ENCODE peak calls at places on chromosomes 5 and 9, in eight cellular contexts. G is AG10803; H is fibroblast of pulmonary artery; R is CD8-positive, alpha-beta T cell; O is epithelial cell of proximal tubule; S is upper lobe of left lung; V is foreskin fibroblast; L is mesenchymal stem cell. X is an unnamed sample.

GRCh38 chr5:73139485-73139884 is 19.1 kb downstream of the TMEM171 start:
- DNase-seq in H (no peak), O (no peak), L (no peak), R (no peak), V (no peak), S (no peak), G (no peak), X (no peak)

GRCh38 chr5:181052928-181053759 is 13.1 kb downstream of the BTNL9 start:
- DNase-seq in V (peak), H (no peak), G (no peak), R (no peak), S (no peak), L (no peak), O (no peak), X (no peak)

GRCh38 chr5:156232251-156232869 is 94.6 kb upstream of the SGCD start:
- DNase-seq in R (no peak), H (no peak), G (no peak), L (no peak), O (no peak), V (no peak), S (no peak), X (no peak)

GRCh38 chr5:77893225-77893860 is 117.2 kb upstream of the TBCA start:
- DNase-seq in L (peak), G (peak), S (no peak), H (peak), R (no peak), O (peak), V (peak), X (peak)

GRCh38 chr5:135457424-135458071 is 5.4 kb upstream of the TIFAB start:
- DNase-seq in V (peak), S (peak), L (peak), O (no peak), H (peak), G (peak), R (peak), X (peak)

GRCh38 chr5:112691758-112692157 is 45.9 kb upstream of the APC start:
- DNase-seq in S (no peak), H (peak), G (no peak), O (no peak), V (peak), R (no peak), L (peak), X (no peak)

GRCh38 chr5:96721351-96721970 is 59.3 kb downstream of the CAST start:
- DNase-seq in H (peak), R (no peak), O (no peak), V (peak), L (peak), G (peak), S (peak), X (peak)

GRCh38 chr9:95085861-95086563 is 231.5 kb downstream of the FANCC start:
- DNase-seq in H (no peak), R (no peak), L (no peak), S (peak), V (no peak), G (no peak), O (no peak), X (no peak)

GRCh38 chr9:6757988-6758417 is 230 bp downstream of the KDM4C start:
- DNase-seq in O (no peak), L (no peak), G (no peak), V (no peak), S (no peak), R (no peak), H (no peak), X (no peak)

GRCh38 chr5:93874491-93874890 is 133.1 kb upstream of the POU5F2 start:
- DNase-seq in H (peak), V (peak), R (no peak), G (no peak), O (no peak), L (no peak), S (no peak), X (no peak)

GRCh38 chr9:132210472-132211145 is 48.8 kb downstream of the NTNG2 start:
- DNase-seq in O (peak), G (peak), R (no peak), H (no peak), L (no peak), S (no peak), V (peak), X (no peak)

GRCh38 chr5:51996356-51996861 is 613.2 kb downstream of the ISL1 start:
- DNase-seq in O (no peak), R (no peak), H (no peak), G (no peak), S (no peak), V (no peak), L (no peak), X (no peak)

GRCh38 chr5:139745800-139746690 is 49.6 kb upstream of the PSD2 start:
- DNase-seq in L (peak), S (peak), O (no peak), R (peak), G (peak), H (peak), V (peak), X (peak)

GRCh38 chr9:121196389-121196788 is 5.3 kb downstream of the RAB14 start:
- DNase-seq in O (no peak), H (no peak), L (no peak), S (no peak), R (no peak), V (no peak), G (no peak), X (no peak)

GRCh38 chr5:172713113-172713808 is 57.7 kb downstream of the DUSP1 start:
- DNase-seq in V (peak), H (peak), L (peak), G (no peak), R (peak), O (no peak), S (peak), X (peak)

GRCh38 chr9:137649553-137649952 is 30.7 kb downstream of the EHMT1 start:
- DNase-seq in L (no peak), G (no peak), R (no peak), O (no peak), S (no peak), V (no peak), H (no peak), X (no peak)

GRCh38 chr9:21965401-21965951 is 28.7 kb downstream of the CDKN2A start:
- DNase-seq in S (peak), R (peak), O (no peak), G (peak), V (peak), H (peak), L (peak), X (peak)

GRCh38 chr5:67281874-67282273 is 85.3 kb upstream of the CD180 start:
- DNase-seq in H (no peak), S (no peak), R (no peak), G (no peak), O (no peak), L (no peak), V (no peak), X (no peak)

GRCh38 chr5:40904205-40904993 is 4.9 kb upstream of the C7 start:
- DNase-seq in H (peak), R (no peak), G (peak), O (no peak), V (peak), S (peak), L (peak), X (peak)

GRCh38 chr9:100505564-100506159 is 32.7 kb downstream of the TMEFF1 start:
- DNase-seq in V (peak), G (peak), O (peak), R (peak), L (peak), S (peak), H (peak), X (peak)

GRCh38 chr5:123460296-123460729 is 37.1 kb upstream of the CEP120 start:
- DNase-seq in R (peak), V (no peak), H (peak), S (no peak), O (peak), L (peak), G (no peak), X (no peak)

GRCh38 chr5:78638973-78639669 is 9.5 kb downstream of the LHFPL2 start:
- DNase-seq in L (no peak), O (no peak), H (no peak), V (no peak), G (no peak), S (no peak), R (no peak), X (no peak)

GRCh38 chr9:125484632-125485282 is 222.3 kb downstream of the MAPKAP1 start:
- DNase-seq in H (peak), G (peak), L (peak), O (peak), S (no peak), R (no peak), V (peak), X (peak)

GRCh38 chr9:124786881-124787573 is 10.1 kb downstream of the OLFML2A start:
- DNase-seq in V (no peak), S (peak), G (no peak), H (no peak), L (no peak), O (no peak), R (no peak), X (no peak)

GRCh38 chr9:125066839-125067619 is 76.3 kb downstream of the SCAI start:
- DNase-seq in O (no peak), G (peak), R (no peak), S (no peak), L (peak), H (peak), V (peak), X (peak)

GRCh38 chr9:29349050-29349449 is 1775.8 kb upstream of the C9orf72 start:
- DNase-seq in V (peak), O (no peak), S (no peak), G (no peak), R (no peak), H (peak), L (peak), X (peak)

GRCh38 chr9:14992025-14992424 is 81.8 kb upstream of the FREM1 start:
- DNase-seq in G (peak), V (peak), L (no peak), R (no peak), S (no peak), O (no peak), H (no peak), X (no peak)

GRCh38 chr5:19940192-19940591 is 47.8 kb downstream of the CDH18 start:
- DNase-seq in G (no peak), L (no peak), H (no peak), R (no peak), S (no peak), O (no peak), V (no peak), X (no peak)

GRCh38 chr5:127080001-127080478 is 6.7 kb upstream of the C5orf63 start:
- DNase-seq in S (no peak), L (peak), R (no peak), V (peak), O (no peak), H (no peak), G (peak), X (no peak)

GRCh38 chr9:133117271-133118178 is 3.5 kb downstream of the RALGDS start:
- DNase-seq in L (no peak), R (no peak), V (peak), H (no peak), G (peak), O (no peak), S (peak), X (peak)

GRCh38 chr9:86548220-86548619 is 194.0 kb upstream of the TUT7 start:
- DNase-seq in H (no peak), S (no peak), L (no peak), O (no peak), G (no peak), R (no peak), V (no peak), X (no peak)

GRCh38 chr9:86549920-86550319 is 195.7 kb upstream of the TUT7 start:
- DNase-seq in G (peak), S (no peak), H (no peak), R (no peak), L (no peak), V (peak), O (no peak), X (no peak)

GRCh38 chr9:86549434-86549833 is 195.2 kb upstream of the TUT7 start:
- DNase-seq in G (peak), H (peak), V (peak), L (no peak), O (no peak), S (no peak), R (no peak), X (peak)

GRCh38 chr9:86547596-86547995 is 193.4 kb upstream of the TUT7 start:
- DNase-seq in R (no peak), H (no peak), V (peak), S (no peak), G (no peak), L (no peak), O (no peak), X (no peak)

GRCh38 chr9:86550411-86550810 is 196.2 kb upstream of the TUT7 start:
- DNase-seq in H (peak), S (no peak), V (peak), O (no peak), R (no peak), G (peak), L (no peak), X (no peak)
- H3K4me3 ChIP-seq in H (no peak), S (no peak), V (no peak), O (no peak), R (no peak), G (no peak), L (peak), X (no peak)

DNA sequence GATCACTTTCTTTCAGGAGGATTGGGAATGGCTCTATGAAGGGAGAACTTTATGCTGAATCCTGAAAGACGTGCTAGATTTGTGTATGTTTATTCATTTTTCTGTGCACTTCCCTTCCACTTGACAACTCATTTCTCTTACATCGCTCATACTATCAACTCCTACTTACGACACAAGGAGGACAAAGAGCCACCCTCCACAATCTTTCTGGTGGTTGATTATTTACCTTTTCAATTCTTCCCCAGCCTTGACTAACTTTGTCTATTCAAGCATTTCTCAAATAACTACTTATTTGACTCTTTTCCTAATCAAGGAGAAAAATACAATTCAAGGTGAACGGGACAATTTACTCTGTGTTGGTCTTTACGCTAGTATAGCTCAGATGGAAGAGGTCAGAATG is 622.1 kb downstream of the TLR4 start:
- DNase-seq in G (no peak), O (peak), V (no peak), S (no peak), H (no peak), R (no peak), L (no peak), X (no peak)
- H3K4me3 ChIP-seq in G (no peak), O (no peak), V (no peak), S (no peak), H (no peak), R (no peak), L (no peak), X (no peak)

DNA sequence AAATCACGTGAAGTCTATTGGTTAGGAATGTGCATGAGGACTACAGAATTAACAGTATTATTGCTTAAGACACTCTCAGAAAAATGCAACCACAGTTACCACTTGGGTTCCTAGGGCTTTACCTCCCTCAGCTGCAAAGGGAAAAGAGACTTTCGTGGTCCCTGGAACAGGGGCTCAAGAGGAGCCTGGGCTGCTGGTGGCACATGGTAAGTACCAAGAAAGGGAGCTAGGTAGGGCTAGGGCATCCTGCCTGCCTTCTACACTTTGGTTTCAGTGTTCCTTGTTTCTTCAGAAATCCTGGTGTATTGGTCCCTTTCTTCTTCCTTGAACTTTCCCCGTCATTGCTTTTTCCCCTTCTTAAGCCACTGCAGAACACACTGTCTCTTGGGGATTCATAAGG is 7.3 kb upstream of the VCAN start:
- DNase-seq in H (no peak), R (no peak), V (no peak), S (no peak), O (no peak), L (no peak), G (no peak), X (no peak)
- H3K4me3 ChIP-seq in H (no peak), R (no peak), V (no peak), S (no peak), O (no peak), L (no peak), G (no peak), X (no peak)

DNA sequence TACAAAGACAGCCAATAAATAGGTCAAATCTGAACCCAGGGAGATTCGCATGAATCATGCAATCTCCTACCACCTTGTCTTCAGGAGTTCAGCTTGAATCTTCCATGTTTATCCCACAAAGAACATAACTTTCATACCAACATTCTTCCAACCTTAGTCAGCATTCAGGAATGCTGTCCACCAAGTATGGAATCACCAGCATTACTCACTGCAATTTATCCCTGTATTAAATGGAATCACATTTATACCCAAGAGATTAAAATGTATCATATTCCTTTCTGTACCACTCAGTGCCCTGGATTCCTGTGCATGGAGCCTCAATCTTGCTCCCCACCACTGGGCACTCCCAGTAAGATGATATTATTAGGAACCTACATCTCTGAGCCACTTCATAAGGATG is 162.6 kb downstream of the GLIS3 start:
- DNase-seq in L (peak), V (peak), S (no peak), R (no peak), G (peak), H (peak), O (peak), X (peak)
- H3K4me3 ChIP-seq in L (no peak), V (no peak), S (no peak), R (no peak), G (no peak), H (no peak), O (no peak), X (no peak)

GRCh38 chr5:38783011-38783551 is 62.7 kb upstream of the OSMR start:
- DNase-seq in O (peak), H (peak), S (no peak), V (peak), G (peak), R (no peak), L (peak), X (peak)

GRCh38 chr5:38780316-38780715 is 65.5 kb upstream of the OSMR start:
- DNase-seq in R (no peak), L (peak), S (no peak), V (peak), O (no peak), G (no peak), H (no peak), X (peak)

GRCh38 chr5:38782185-38782584 is 63.6 kb upstream of the OSMR start:
- DNase-seq in S (no peak), V (no peak), O (no peak), R (no peak), L (no peak), G (no peak), H (no peak), X (no peak)

GRCh38 chr5:38777111-38777510 is 68.7 kb upstream of the OSMR start:
- DNase-seq in L (no peak), G (no peak), H (no peak), S (no peak), V (no peak), R (no peak), O (no peak), X (no peak)

DNA sequence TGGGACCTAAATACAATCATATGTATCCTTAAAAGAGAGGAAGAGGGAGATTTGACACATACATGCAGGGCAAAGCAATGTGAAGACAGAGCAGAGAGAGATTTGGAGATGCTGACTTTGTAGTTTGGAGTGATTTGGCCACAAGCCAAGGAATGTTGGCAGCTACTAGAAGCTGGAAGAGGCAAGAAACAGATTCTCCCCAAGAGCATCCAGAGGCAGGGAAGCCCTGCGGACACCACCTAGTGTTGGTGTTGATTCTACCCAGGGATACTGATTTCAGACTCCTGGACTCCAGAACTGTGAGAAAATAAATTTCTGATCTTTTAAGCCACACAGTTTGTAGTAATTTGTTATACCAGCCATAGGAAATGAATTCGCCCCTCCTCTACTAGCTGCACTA is 64.9 kb upstream of the OSMR start:
- DNase-seq in H (peak), G (peak), O (peak), V (peak), L (peak), R (no peak), S (peak), X (peak)
- H3K4me3 ChIP-seq in H (no peak), G (no peak), O (no peak), V (no peak), L (no peak), R (no peak), S (no peak), X (no peak)

GRCh38 chr9:122213589-122214413 is 15.0 kb downstream of the LHX6 start:
- DNase-seq in L (no peak), O (no peak), R (peak), S (no peak), V (no peak), G (no peak), H (no peak), X (no peak)

GRCh38 chr9:122215663-122216062 is 13.1 kb downstream of the LHX6 start:
- DNase-seq in R (no peak), G (no peak), O (no peak), L (no peak), S (no peak), V (no peak), H (no peak), X (no peak)

GRCh38 chr9:122212473-122213004 is 16.2 kb downstream of the LHX6 start:
- DNase-seq in G (no peak), O (no peak), S (no peak), L (no peak), V (no peak), H (no peak), R (no peak), X (no peak)

GRCh38 chr9:122214507-122214906 is 14.2 kb downstream of the LHX6 start:
- DNase-seq in S (no peak), L (no peak), O (no peak), H (no peak), R (no peak), G (no peak), V (no peak), X (no peak)

GRCh38 chr9:122213102-122213588 is 15.6 kb downstream of the LHX6 start:
- DNase-seq in O (no peak), L (no peak), G (no peak), R (no peak), V (no peak), S (no peak), H (no peak), X (no peak)
- H3K4me3 ChIP-seq in O (peak), L (no peak), G (no peak), R (peak), V (no peak), S (no peak), H (no peak), X (no peak)

DNA sequence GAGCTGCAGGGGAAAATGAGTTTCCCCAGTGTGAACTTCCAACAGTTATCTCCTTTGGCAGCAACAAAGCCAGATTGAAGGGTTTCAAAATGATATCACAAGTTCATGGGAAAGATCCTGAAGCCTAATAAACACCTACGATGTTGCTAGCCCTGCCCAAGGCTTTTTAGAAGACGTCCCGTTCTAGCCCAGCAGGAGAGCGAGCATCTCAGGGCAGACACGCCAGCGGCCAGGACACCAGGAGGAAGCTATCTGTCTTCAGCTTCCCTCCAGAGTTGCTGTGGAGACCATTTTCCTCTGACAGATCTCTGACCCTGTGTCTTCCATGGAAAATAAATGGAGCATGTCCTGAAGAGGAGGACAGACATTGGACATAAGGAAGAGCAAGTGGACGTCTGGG is 98.4 kb downstream of the FBXO38 start:
- DNase-seq in R (no peak), S (no peak), G (no peak), L (no peak), H (peak), O (no peak), V (no peak), X (no peak)
- H3K4me3 ChIP-seq in R (no peak), S (no peak), G (no peak), L (no peak), H (peak), O (no peak), V (no peak), X (no peak)

X was measured in astrocyte of the spinal cord.